ENCODE peak calls at places on chromosomes 1 and 21, in nine cellular contexts. I, N, Y, B, R, V, G, C and O are unnamed samples.
A peak's percentile ranks its signal among the peaks of the same experiment; 100 is the strongest.

GRCh38 chr21:34243562-34243961 is 120.2 kb upstream of the KCNE2 start:
- DNase-seq in I (no peak), N (no peak), Y (no peak), B (peak; percentile 13), R (peak; percentile 16), V (peak; percentile 73), G (no peak), C (peak; percentile 36), O (peak; percentile 59)

GRCh38 chr1:34800214-34800613 is 7.4 kb downstream of the GJA4 start:
- DNase-seq in I (no peak), N (no peak), Y (no peak), B (no peak), R (peak; percentile 40), V (no peak), G (no peak), C (no peak), O (no peak)

GRCh38 chr1:46558141-46558963 is 6.9 kb upstream of the KNCN start:
- DNase-seq in I (no peak), N (no peak), Y (no peak), B (no peak), R (no peak), V (peak; percentile 64), G (peak; percentile 64), C (no peak), O (no peak)

GRCh38 chr21:41507521-41508414 is at the start of gene TMPRSS2:
- DNase-seq in I (no peak), N (no peak), Y (no peak), B (no peak), R (peak; percentile 17), V (peak; percentile 91), G (no peak), C (no peak), O (peak; percentile 93)

GRCh38 chr1:107820797-107821196 is 144.2 kb downstream of the VAV3 start:
- DNase-seq in I (no peak), N (no peak), Y (no peak), B (no peak), R (peak; percentile 60), V (no peak), G (no peak), C (no peak), O (no peak)

GRCh38 chr1:109691762-109692161 is 4.1 kb downstream of the GSTM1 start:
- DNase-seq in I (no peak), N (peak; percentile 50), Y (no peak), B (no peak), R (no peak), V (no peak), G (no peak), C (no peak), O (peak; percentile 46)

GRCh38 chr21:41307219-41307618 is 9.4 kb upstream of the FAM3B start:
- DNase-seq in I (no peak), N (no peak), Y (no peak), B (no peak), R (no peak), V (no peak), G (no peak), C (no peak), O (no peak)

GRCh38 chr1:147292635-147293251 is 50.3 kb downstream of the CHD1L start:
- DNase-seq in I (no peak), N (peak; percentile 27), Y (no peak), B (no peak), R (peak; percentile 82), V (no peak), G (no peak), C (peak; percentile 93), O (no peak)

GRCh38 chr1:153232553-153232952 is 15.2 kb downstream of the PRR9 start:
- DNase-seq in I (no peak), N (no peak), Y (no peak), B (no peak), R (no peak), V (no peak), G (no peak), C (no peak), O (no peak)

GRCh38 chr1:241412646-241413045 is 55.6 kb upstream of the RGS7 start:
- DNase-seq in I (no peak), N (no peak), Y (no peak), B (no peak), R (no peak), V (no peak), G (no peak), C (no peak), O (no peak)

GRCh38 chr1:230867903-230868735 is at the start of gene C1orf198:
- DNase-seq in I (peak; percentile 93), N (peak; percentile 63), Y (peak; percentile 85), B (no peak), R (peak; percentile 49), V (peak; percentile 97), G (peak; percentile 93), C (peak; percentile 29), O (peak; percentile 87)

DNA sequence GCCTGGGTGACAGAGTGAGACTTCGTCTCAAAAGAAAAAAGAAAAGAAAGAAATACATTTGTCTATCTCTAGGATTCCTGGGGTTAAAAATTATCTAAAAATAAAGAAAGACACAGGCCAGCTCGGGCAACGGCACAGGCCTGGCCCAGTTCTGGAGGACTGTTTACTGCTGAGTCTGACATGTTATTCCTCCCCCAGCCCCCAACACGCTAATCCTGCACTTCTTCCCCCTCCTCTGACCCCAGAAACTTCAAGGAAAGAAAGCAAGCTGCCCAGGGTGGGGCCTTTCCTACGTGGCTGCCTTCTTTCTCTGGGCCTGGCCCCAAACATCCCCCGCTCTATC is 40.0 kb downstream of the ACOT7 start:
- DNase-seq in I (no peak), N (no peak), Y (no peak), B (no peak), R (no peak), V (no peak), G (no peak), C (no peak), O (no peak)
- H3K4me1 ChIP-seq in I (peaks cover 4% of the 10 kb centered on the region), N (no peaks in the 10 kb centered on the region), Y (peaks cover 43% of the 10 kb centered on the region), B (peaks cover 4% of the 10 kb centered on the region), R (peaks cover 77% of the 10 kb centered on the region), V (no peaks in the 10 kb centered on the region), G (peaks cover 60% of the 10 kb centered on the region), C (peaks cover 12% of the 10 kb centered on the region), O (peaks cover 59% of the 10 kb centered on the region)

DNA sequence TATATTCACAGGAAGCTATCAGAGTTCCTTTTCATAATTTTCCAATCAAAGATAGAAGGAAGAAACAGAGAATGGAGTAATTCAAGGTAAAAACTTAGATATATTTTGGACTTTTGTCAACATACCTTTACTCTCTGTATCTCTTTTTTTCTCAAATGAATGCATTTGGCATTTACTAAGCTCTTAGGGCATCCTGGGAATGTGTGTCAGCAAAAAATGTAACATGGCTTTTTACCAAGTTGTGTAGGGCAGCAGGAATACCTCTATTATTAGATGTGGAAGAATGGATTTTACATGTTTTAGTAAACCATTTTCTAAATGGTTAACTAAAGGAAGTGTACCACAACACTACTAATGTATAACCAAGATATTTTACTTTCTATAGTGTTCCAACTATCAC is 4.2 kb upstream of the COL11A1 start:
- DNase-seq in I (no peak), N (no peak), Y (no peak), B (no peak), R (no peak), V (no peak), G (no peak), C (no peak), O (no peak)
- H3K4me1 ChIP-seq in I (no peaks in the 10 kb centered on the region), N (no peaks in the 10 kb centered on the region), Y (peaks cover 10% of the 10 kb centered on the region), B (no peaks in the 10 kb centered on the region), R (peaks cover 8% of the 10 kb centered on the region), V (peaks cover 5% of the 10 kb centered on the region), G (peaks cover 12% of the 10 kb centered on the region), C (no peaks in the 10 kb centered on the region), O (no peaks in the 10 kb centered on the region)

GRCh38 chr1:23570001-23570691 is 10.8 kb upstream of the ID3 start:
- DNase-seq in I (no peak), N (no peak), Y (no peak), B (no peak), R (no peak), V (no peak), G (no peak), C (no peak), O (no peak)

GRCh38 chr1:23568608-23569383 is 9.5 kb upstream of the ID3 start:
- DNase-seq in I (no peak), N (no peak), Y (no peak), B (no peak), R (no peak), V (no peak), G (no peak), C (no peak), O (no peak)

GRCh38 chr1:23567629-23567995 is 8.3 kb upstream of the ID3 start:
- DNase-seq in I (no peak), N (no peak), Y (no peak), B (no peak), R (no peak), V (no peak), G (no peak), C (no peak), O (no peak)

GRCh38 chr1:23566304-23566703 is 7.0 kb upstream of the ID3 start:
- DNase-seq in I (no peak), N (no peak), Y (no peak), B (no peak), R (no peak), V (peak; percentile 74), G (no peak), C (no peak), O (no peak)

DNA sequence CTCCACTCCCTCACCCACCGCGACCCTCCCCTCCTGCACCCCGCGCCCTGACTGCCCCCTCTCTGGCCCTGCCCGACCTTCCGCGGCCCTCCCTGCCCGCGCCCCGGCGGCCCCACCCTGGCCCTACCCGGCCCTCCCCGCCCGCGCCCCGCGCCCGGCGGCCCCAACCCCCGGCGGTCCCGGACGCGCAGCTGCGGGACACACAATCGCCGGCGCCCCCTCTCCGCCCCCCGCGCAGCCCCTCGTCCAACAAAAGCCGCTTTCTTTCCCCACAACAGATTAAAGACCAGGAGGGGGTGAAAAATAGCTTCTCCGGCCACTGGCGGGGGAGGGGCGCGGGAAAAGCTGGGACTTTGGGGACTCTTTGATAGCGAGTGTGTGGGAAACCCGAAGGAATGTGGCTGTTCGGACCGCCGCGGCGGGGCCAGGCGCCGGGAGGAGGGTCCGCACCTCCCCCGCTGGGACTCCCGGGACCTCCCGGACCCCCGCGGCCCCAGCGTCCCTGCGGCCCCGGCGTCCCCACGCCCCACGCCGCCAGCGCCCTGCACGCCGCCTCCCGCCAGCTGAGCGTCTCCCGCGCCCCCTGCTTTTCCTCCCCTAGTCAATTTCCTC is 8.8 kb upstream of the ID3 start:
- DNase-seq in I (peak; percentile 84), N (no peak), Y (peak; percentile 57), B (no peak), R (no peak), V (peak; percentile 83), G (no peak), C (no peak), O (no peak)
- H3K4me1 ChIP-seq in I (peaks cover 6% of the 10 kb centered on the region), N (no peaks in the 10 kb centered on the region), Y (peaks cover 36% of the 10 kb centered on the region), B (peaks cover 8% of the 10 kb centered on the region), R (no peaks in the 10 kb centered on the region), V (peaks cover 15% of the 10 kb centered on the region), G (peaks cover 33% of the 10 kb centered on the region), C (peaks cover 2% of the 10 kb centered on the region), O (no peaks in the 10 kb centered on the region)

DNA sequence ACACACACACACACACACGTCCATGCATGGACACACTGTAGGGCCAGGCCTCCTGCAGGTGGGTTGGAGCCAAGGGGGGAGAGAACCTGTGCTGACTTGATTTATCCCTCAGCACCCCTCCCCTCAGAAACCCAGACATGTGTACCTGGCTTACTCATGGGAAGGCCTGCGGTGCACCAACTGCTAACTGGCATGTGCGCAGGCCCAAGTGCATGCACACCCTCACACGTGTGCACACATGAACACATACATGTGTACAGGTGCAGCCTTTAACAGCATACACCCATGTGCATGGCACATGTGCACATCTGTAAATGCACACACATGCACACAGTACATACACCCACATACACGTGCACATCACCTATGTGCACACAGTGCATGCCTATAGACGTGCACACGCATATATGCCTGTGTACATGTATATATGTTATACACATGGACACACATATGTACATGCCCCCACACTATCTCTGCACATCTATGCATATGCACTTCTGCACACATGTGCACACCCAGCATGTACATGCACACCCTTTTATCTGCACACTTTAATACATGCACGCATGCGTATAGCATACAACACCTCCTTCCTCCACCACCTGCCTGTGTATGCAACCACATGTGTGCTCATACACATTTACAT is 67.5 kb downstream of the TRIM11 start:
- DNase-seq in I (no peak), N (no peak), Y (no peak), B (no peak), R (no peak), V (no peak), G (no peak), C (no peak), O (peak; percentile 3)
- H3K4me1 ChIP-seq in I (no peaks in the 10 kb centered on the region), N (no peaks in the 10 kb centered on the region), Y (no peaks in the 10 kb centered on the region), B (no peaks in the 10 kb centered on the region), R (no peaks in the 10 kb centered on the region), V (no peaks in the 10 kb centered on the region), G (no peaks in the 10 kb centered on the region), C (no peaks in the 10 kb centered on the region), O (no peaks in the 10 kb centered on the region)